ENCODE peak calls at places on chromosomes 6 and 20, in seven cellular contexts. One of them, this sample, is unnamed.
A peak's percentile ranks its signal among the peaks of the same experiment; 100 is the strongest.

GRCh38 chr20:20391766-20392165 is 23.9 kb downstream of the INSM1 start:
- DNase-seq in lower lobe of right lung: no peak
- DNase-seq in SJSA1: no peak
- DNase-seq in breast epithelium: no peak
- DNase-seq in AG10803: no peak
- DNase-seq in sigmoid colon: no peak
- DNase-seq in naive thymus-derived CD4-positive, alpha-beta T cell: no peak
- DNase-seq in this sample: no peak

GRCh38 chr20:25129428-25129827 is 47.5 kb upstream of the VSX1 start:
- DNase-seq in sigmoid colon: no peak
- DNase-seq in naive thymus-derived CD4-positive, alpha-beta T cell: no peak
- DNase-seq in AG10803: no peak
- DNase-seq in breast epithelium: no peak
- DNase-seq in lower lobe of right lung: no peak
- DNase-seq in SJSA1: no peak
- DNase-seq in this sample: no peak

GRCh38 chr20:17888044-17888443 is 80.5 kb downstream of the SNX5 start:
- DNase-seq in sigmoid colon: peak; percentile 44
- DNase-seq in AG10803: no peak
- DNase-seq in naive thymus-derived CD4-positive, alpha-beta T cell: no peak
- DNase-seq in SJSA1: no peak
- DNase-seq in lower lobe of right lung: no peak
- DNase-seq in breast epithelium: peak; percentile 64
- DNase-seq in this sample: no peak

GRCh38 chr6:17269840-17270239 is 11.3 kb upstream of the RBM24 start:
- DNase-seq in breast epithelium: no peak
- DNase-seq in AG10803: peak; percentile 63
- DNase-seq in SJSA1: no peak
- DNase-seq in naive thymus-derived CD4-positive, alpha-beta T cell: no peak
- DNase-seq in lower lobe of right lung: no peak
- DNase-seq in sigmoid colon: no peak
- DNase-seq in this sample: peak; percentile 22

GRCh38 chr20:25042531-25043498 is 15.1 kb downstream of the ACSS1 start:
- DNase-seq in sigmoid colon: peak; percentile 85
- DNase-seq in naive thymus-derived CD4-positive, alpha-beta T cell: peak; percentile 55
- DNase-seq in SJSA1: no peak
- DNase-seq in breast epithelium: no peak
- DNase-seq in AG10803: no peak
- DNase-seq in lower lobe of right lung: peak; percentile 89
- DNase-seq in this sample: no peak

GRCh38 chr6:167143041-167143440 is 14.7 kb downstream of the GPR31 start:
- DNase-seq in AG10803: no peak
- DNase-seq in breast epithelium: no peak
- DNase-seq in naive thymus-derived CD4-positive, alpha-beta T cell: no peak
- DNase-seq in sigmoid colon: no peak
- DNase-seq in SJSA1: no peak
- DNase-seq in lower lobe of right lung: no peak
- DNase-seq in this sample: no peak

GRCh38 chr6:158536891-158537798 is 22.7 kb upstream of the TMEM181 start:
- DNase-seq in naive thymus-derived CD4-positive, alpha-beta T cell: no peak
- DNase-seq in sigmoid colon: no peak
- DNase-seq in AG10803: no peak
- DNase-seq in lower lobe of right lung: no peak
- DNase-seq in SJSA1: peak; percentile 40
- DNase-seq in breast epithelium: no peak
- DNase-seq in this sample: no peak

GRCh38 chr6:3751730-3752537 is 421 bp upstream of the PXDC1 start:
- DNase-seq in naive thymus-derived CD4-positive, alpha-beta T cell: peak; percentile 11
- DNase-seq in lower lobe of right lung: peak; percentile 92
- DNase-seq in sigmoid colon: peak; percentile 96
- DNase-seq in breast epithelium: peak; percentile 91
- DNase-seq in SJSA1: peak; percentile 96
- DNase-seq in AG10803: peak; percentile 94
- DNase-seq in this sample: peak; percentile 90

GRCh38 chr20:408843-409696 is 971 bp downstream of the RBCK1 start:
- DNase-seq in breast epithelium: no peak
- DNase-seq in naive thymus-derived CD4-positive, alpha-beta T cell: peak; percentile 7
- DNase-seq in lower lobe of right lung: no peak
- DNase-seq in SJSA1: no peak
- DNase-seq in sigmoid colon: no peak
- DNase-seq in AG10803: no peak
- DNase-seq in this sample: no peak

GRCh38 chr6:122726649-122727048 is 52.9 kb upstream of the FABP7 start:
- DNase-seq in breast epithelium: no peak
- DNase-seq in sigmoid colon: no peak
- DNase-seq in AG10803: peak; percentile 8
- DNase-seq in naive thymus-derived CD4-positive, alpha-beta T cell: no peak
- DNase-seq in lower lobe of right lung: no peak
- DNase-seq in SJSA1: no peak
- DNase-seq in this sample: peak; percentile 18

GRCh38 chr20:20363449-20364015 is 4.4 kb upstream of the INSM1 start:
- DNase-seq in AG10803: no peak
- DNase-seq in lower lobe of right lung: no peak
- DNase-seq in naive thymus-derived CD4-positive, alpha-beta T cell: no peak
- DNase-seq in SJSA1: no peak
- DNase-seq in sigmoid colon: no peak
- DNase-seq in breast epithelium: no peak
- DNase-seq in this sample: no peak

GRCh38 chr6:111481836-111482235 is 1.2 kb downstream of the REV3L start:
- DNase-seq in naive thymus-derived CD4-positive, alpha-beta T cell: no peak
- DNase-seq in AG10803: peak; percentile 34
- DNase-seq in sigmoid colon: no peak
- DNase-seq in lower lobe of right lung: no peak
- DNase-seq in breast epithelium: no peak
- DNase-seq in SJSA1: no peak
- DNase-seq in this sample: no peak

GRCh38 chr6:157877573-157878011 is 54.5 kb downstream of the SNX9 start:
- DNase-seq in SJSA1: no peak
- DNase-seq in naive thymus-derived CD4-positive, alpha-beta T cell: peak; percentile 24
- DNase-seq in AG10803: no peak
- DNase-seq in lower lobe of right lung: no peak
- DNase-seq in breast epithelium: no peak
- DNase-seq in sigmoid colon: no peak
- DNase-seq in this sample: no peak

GRCh38 chr6:44569931-44570385 is 182.5 kb downstream of the CDC5L start:
- DNase-seq in breast epithelium: peak; percentile 32
- DNase-seq in SJSA1: no peak
- DNase-seq in lower lobe of right lung: peak; percentile 70
- DNase-seq in naive thymus-derived CD4-positive, alpha-beta T cell: no peak
- DNase-seq in sigmoid colon: no peak
- DNase-seq in AG10803: peak; percentile 87
- DNase-seq in this sample: no peak

GRCh38 chr6:139030211-139030530 is 1.6 kb downstream of the ABRACL start:
- DNase-seq in breast epithelium: no peak
- DNase-seq in AG10803: no peak
- DNase-seq in sigmoid colon: no peak
- DNase-seq in naive thymus-derived CD4-positive, alpha-beta T cell: no peak
- DNase-seq in SJSA1: no peak
- DNase-seq in lower lobe of right lung: no peak
- DNase-seq in this sample: no peak

GRCh38 chr6:168895102-168895812 is 358.4 kb downstream of the THBS2 start:
- DNase-seq in AG10803: peak; percentile 69
- DNase-seq in breast epithelium: peak; percentile 68
- DNase-seq in SJSA1: peak; percentile 72
- DNase-seq in naive thymus-derived CD4-positive, alpha-beta T cell: peak; percentile 59
- DNase-seq in sigmoid colon: peak; percentile 91
- DNase-seq in lower lobe of right lung: peak; percentile 84
- DNase-seq in this sample: peak; percentile 68

GRCh38 chr6:35969676-35970075 is 48.8 kb upstream of the SRPK1 start:
- DNase-seq in lower lobe of right lung: no peak
- DNase-seq in sigmoid colon: no peak
- DNase-seq in naive thymus-derived CD4-positive, alpha-beta T cell: no peak
- DNase-seq in SJSA1: no peak
- DNase-seq in breast epithelium: no peak
- DNase-seq in AG10803: no peak
- DNase-seq in this sample: no peak

GRCh38 chr6:80009531-80009930 is 5.1 kb downstream of the TTK start:
- DNase-seq in lower lobe of right lung: no peak
- DNase-seq in sigmoid colon: no peak
- DNase-seq in naive thymus-derived CD4-positive, alpha-beta T cell: no peak
- DNase-seq in SJSA1: no peak
- DNase-seq in AG10803: no peak
- DNase-seq in breast epithelium: no peak
- DNase-seq in this sample: no peak

GRCh38 chr20:23200914-23201313 is 114.8 kb upstream of the CD93 start:
- DNase-seq in sigmoid colon: no peak
- DNase-seq in breast epithelium: no peak
- DNase-seq in naive thymus-derived CD4-positive, alpha-beta T cell: no peak
- DNase-seq in lower lobe of right lung: peak; percentile 69
- DNase-seq in AG10803: no peak
- DNase-seq in SJSA1: no peak
- DNase-seq in this sample: peak; percentile 26

GRCh38 chr6:101803146-101803545 is 409.6 kb downstream of the GRIK2 start:
- DNase-seq in sigmoid colon: no peak
- DNase-seq in lower lobe of right lung: no peak
- DNase-seq in naive thymus-derived CD4-positive, alpha-beta T cell: no peak
- DNase-seq in breast epithelium: no peak
- DNase-seq in SJSA1: no peak
- DNase-seq in AG10803: no peak
- DNase-seq in this sample: peak; percentile 59

GRCh38 chr20:30489604-30490003 is 767.9 kb upstream of the DEFB115 start:
- DNase-seq in naive thymus-derived CD4-positive, alpha-beta T cell: no peak
- DNase-seq in sigmoid colon: peak; percentile 63
- DNase-seq in SJSA1: no peak
- DNase-seq in breast epithelium: no peak
- DNase-seq in lower lobe of right lung: no peak
- DNase-seq in AG10803: no peak
- DNase-seq in this sample: no peak

GRCh38 chr6:137870286-137870685 is 3.2 kb downstream of the TNFAIP3 start:
- DNase-seq in sigmoid colon: no peak
- DNase-seq in naive thymus-derived CD4-positive, alpha-beta T cell: peak; percentile 12
- DNase-seq in SJSA1: no peak
- DNase-seq in breast epithelium: no peak
- DNase-seq in lower lobe of right lung: no peak
- DNase-seq in AG10803: no peak
- DNase-seq in this sample: no peak

GRCh38 chr6:24831771-24832718 is 33.3 kb upstream of the ARMH2 start:
- DNase-seq in breast epithelium: no peak
- DNase-seq in AG10803: peak; percentile 62
- DNase-seq in sigmoid colon: no peak
- DNase-seq in SJSA1: no peak
- DNase-seq in naive thymus-derived CD4-positive, alpha-beta T cell: no peak
- DNase-seq in lower lobe of right lung: no peak
- DNase-seq in this sample: peak; percentile 20
- H3K4me3 ChIP-seq in breast epithelium: no peak overlapping the region
- H3K4me3 ChIP-seq in AG10803: no peak overlapping the region
- H3K4me3 ChIP-seq in sigmoid colon: no peak overlapping the region
- H3K4me3 ChIP-seq in SJSA1: no peak overlapping the region
- H3K4me3 ChIP-seq in naive thymus-derived CD4-positive, alpha-beta T cell: no peak overlapping the region
- H3K4me3 ChIP-seq in lower lobe of right lung: no peak overlapping the region
- H3K4me3 ChIP-seq in this sample: no peak overlapping the region

GRCh38 chr20:63741354-63741675 is 1.7 kb downstream of the SLC2A4RG start:
- DNase-seq in lower lobe of right lung: no peak
- DNase-seq in sigmoid colon: no peak
- DNase-seq in breast epithelium: no peak
- DNase-seq in SJSA1: no peak
- DNase-seq in naive thymus-derived CD4-positive, alpha-beta T cell: no peak
- DNase-seq in AG10803: no peak
- DNase-seq in this sample: no peak

GRCh38 chr20:63740501-63741353 is 1.2 kb downstream of the SLC2A4RG start:
- DNase-seq in lower lobe of right lung: peak; percentile 91
- DNase-seq in naive thymus-derived CD4-positive, alpha-beta T cell: peak; percentile 34
- DNase-seq in breast epithelium: peak; percentile 90
- DNase-seq in sigmoid colon: peak; percentile 98
- DNase-seq in AG10803: peak; percentile 89
- DNase-seq in SJSA1: peak; percentile 85
- DNase-seq in this sample: peak; percentile 76

GRCh38 chr20:63743210-63743970 is 3.8 kb downstream of the SLC2A4RG start:
- DNase-seq in naive thymus-derived CD4-positive, alpha-beta T cell: no peak
- DNase-seq in sigmoid colon: peak; percentile 66
- DNase-seq in SJSA1: no peak
- DNase-seq in AG10803: no peak
- DNase-seq in breast epithelium: no peak
- DNase-seq in lower lobe of right lung: no peak
- DNase-seq in this sample: no peak

GRCh38 chr20:63742381-63743024 is 2.9 kb downstream of the SLC2A4RG start:
- DNase-seq in AG10803: no peak
- DNase-seq in lower lobe of right lung: no peak
- DNase-seq in SJSA1: peak; percentile 39
- DNase-seq in breast epithelium: no peak
- DNase-seq in sigmoid colon: no peak
- DNase-seq in naive thymus-derived CD4-positive, alpha-beta T cell: no peak
- DNase-seq in this sample: no peak

DNA sequence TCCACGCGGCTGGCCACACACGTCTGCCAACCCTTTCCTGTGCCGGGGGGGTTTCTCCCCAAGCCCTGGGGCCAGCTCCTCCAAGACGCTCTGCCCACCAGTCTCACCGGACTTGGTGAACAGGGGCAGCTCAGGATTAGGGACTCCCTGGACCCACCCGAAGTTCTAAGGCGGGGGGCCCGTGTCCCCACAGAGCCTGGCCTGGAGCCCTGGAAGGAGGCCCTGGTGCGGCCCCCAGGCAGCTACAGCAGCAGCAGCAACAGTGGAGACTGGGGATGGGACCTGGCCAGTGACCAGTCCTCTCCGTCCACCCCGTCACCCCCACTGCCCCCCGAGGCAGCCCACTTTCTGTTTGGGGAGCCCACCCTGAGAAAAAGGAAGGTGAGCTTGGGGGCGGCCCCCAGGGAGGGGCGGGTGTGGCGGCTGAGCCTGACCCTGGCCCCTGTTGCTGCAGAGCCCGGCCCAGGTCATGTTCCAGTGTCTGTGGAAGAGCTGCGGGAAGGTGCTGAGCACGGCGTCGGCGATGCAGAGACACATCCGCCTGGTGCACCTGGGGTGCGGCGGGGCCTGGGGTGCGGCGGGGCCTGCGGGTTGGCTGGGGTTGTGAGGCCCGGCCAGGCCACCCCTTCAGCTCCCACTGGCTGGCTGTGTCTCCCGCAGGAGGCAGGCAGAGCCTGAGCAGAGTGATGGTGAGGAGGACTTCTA is 2.3 kb downstream of the SLC2A4RG start:
- DNase-seq in naive thymus-derived CD4-positive, alpha-beta T cell: no peak
- DNase-seq in AG10803: no peak
- DNase-seq in SJSA1: peak; percentile 47
- DNase-seq in breast epithelium: no peak
- DNase-seq in lower lobe of right lung: no peak
- DNase-seq in sigmoid colon: peak; percentile 68
- DNase-seq in this sample: no peak
- H3K4me3 ChIP-seq in naive thymus-derived CD4-positive, alpha-beta T cell: no peak overlapping the region
- H3K4me3 ChIP-seq in AG10803: peak overlapping the region; percentile 78
- H3K4me3 ChIP-seq in SJSA1: no peak overlapping the region
- H3K4me3 ChIP-seq in breast epithelium: no peak overlapping the region
- H3K4me3 ChIP-seq in lower lobe of right lung: peak overlapping the region; percentile 73
- H3K4me3 ChIP-seq in sigmoid colon: peak overlapping the region; percentile 66
- H3K4me3 ChIP-seq in this sample: no peak overlapping the region

GRCh38 chr6:34385793-34386195 is 6.7 kb downstream of the NUDT3 start:
- DNase-seq in lower lobe of right lung: no peak
- DNase-seq in SJSA1: no peak
- DNase-seq in breast epithelium: no peak
- DNase-seq in AG10803: no peak
- DNase-seq in sigmoid colon: peak; percentile 28
- DNase-seq in naive thymus-derived CD4-positive, alpha-beta T cell: no peak
- DNase-seq in this sample: no peak
- H3K4me3 ChIP-seq in lower lobe of right lung: no peak overlapping the region
- H3K4me3 ChIP-seq in SJSA1: no peak overlapping the region
- H3K4me3 ChIP-seq in breast epithelium: no peak overlapping the region
- H3K4me3 ChIP-seq in AG10803: no peak overlapping the region
- H3K4me3 ChIP-seq in sigmoid colon: no peak overlapping the region
- H3K4me3 ChIP-seq in naive thymus-derived CD4-positive, alpha-beta T cell: no peak overlapping the region
- H3K4me3 ChIP-seq in this sample: no peak overlapping the region

GRCh38 chr6:160534050-160534696 is 129.9 kb downstream of the LPA start:
- DNase-seq in breast epithelium: peak; percentile 30
- DNase-seq in SJSA1: peak; percentile 46
- DNase-seq in naive thymus-derived CD4-positive, alpha-beta T cell: peak; percentile 2
- DNase-seq in AG10803: peak; percentile 31
- DNase-seq in lower lobe of right lung: peak; percentile 47
- DNase-seq in sigmoid colon: peak; percentile 70
- DNase-seq in this sample: peak; percentile 46
- H3K4me3 ChIP-seq in breast epithelium: no peak overlapping the region
- H3K4me3 ChIP-seq in SJSA1: no peak overlapping the region
- H3K4me3 ChIP-seq in naive thymus-derived CD4-positive, alpha-beta T cell: no peak overlapping the region
- H3K4me3 ChIP-seq in AG10803: peak overlapping the region; percentile 32
- H3K4me3 ChIP-seq in lower lobe of right lung: no peak overlapping the region
- H3K4me3 ChIP-seq in sigmoid colon: peak overlapping the region; percentile 21
- H3K4me3 ChIP-seq in this sample: peak overlapping the region; percentile 18